ENCODE peak calls at places on chromosome 1, in six cellular contexts. Q is HFF-Myc, A is esophagus squamous epithelium, P is fibroblast of mammary gland, Y is Peyer's patch, J is testis. T is an unnamed sample.

GRCh38 chr1:116415699-116416533 is 42.9 kb downstream of the ATP1A1 start:
- DNase-seq in P (peak), Y (no peak), Q (no peak), J (peak), A (no peak), T (no peak)

GRCh38 chr1:3357526-3358297 is 96.8 kb upstream of the ARHGEF16 start:
- DNase-seq in Q (no peak), Y (no peak), J (no peak), A (no peak), P (no peak), T (no peak)

GRCh38 chr1:29532741-29533140 is 296.4 kb downstream of the PTPRU start:
- DNase-seq in P (peak), Q (no peak), Y (peak), A (no peak), J (no peak), T (no peak)

GRCh38 chr1:24929091-24929875 is 793 bp downstream of the RUNX3 start:
- DNase-seq in P (no peak), J (no peak), Q (no peak), Y (peak), A (no peak), T (peak)

GRCh38 chr1:192067360-192067759 is 90.9 kb upstream of the RGS18 start:
- DNase-seq in Q (no peak), J (no peak), P (no peak), Y (no peak), A (no peak), T (no peak)

GRCh38 chr1:33624261-33624990 is 152.0 kb downstream of the ZSCAN20 start:
- DNase-seq in Y (no peak), P (no peak), Q (no peak), A (no peak), J (no peak), T (no peak)

GRCh38 chr1:219676012-219676770 is 63.3 kb upstream of the ZC3H11B start:
- DNase-seq in P (peak), J (no peak), A (no peak), Y (no peak), Q (no peak), T (no peak)

GRCh38 chr1:25135903-25136302 is 96.4 kb downstream of the SYF2 start:
- DNase-seq in J (no peak), A (no peak), P (no peak), Q (no peak), Y (no peak), T (no peak)

GRCh38 chr1:53359934-53360276 is 32.0 kb upstream of the LRP8 start:
- DNase-seq in J (no peak), Y (no peak), A (no peak), Q (no peak), P (no peak), T (no peak)

GRCh38 chr1:96236156-96236739 is 485.3 kb upstream of the PTBP2 start:
- DNase-seq in P (peak), Y (no peak), Q (peak), A (no peak), J (peak), T (peak)

GRCh38 chr1:6359568-6360496 is 33.7 kb downstream of the ACOT7 start:
- DNase-seq in Y (peak), Q (no peak), A (no peak), P (peak), J (peak), T (peak)

GRCh38 chr1:64405833-64406232 is 64.1 kb upstream of the CACHD1 start:
- DNase-seq in Y (no peak), Q (no peak), P (peak), A (no peak), J (no peak), T (no peak)

GRCh38 chr1:151945725-151946365 is 36.5 kb upstream of the THEM4 start:
- DNase-seq in Q (peak), P (peak), A (peak), Y (peak), J (peak), T (peak)
- TF ChIP-seq CTCF in Q (no peak), P (no peak), A (no peak), Y (no peak), J (no peak), T (no peak)

GRCh38 chr1:205739348-205740160 is 10.4 kb downstream of the NUCKS1 start:
- DNase-seq in A (no peak), Y (no peak), Q (no peak), J (no peak), P (peak), T (no peak)
- TF ChIP-seq CTCF in A (no peak), Y (no peak), Q (no peak), J (no peak), P (peak), T (no peak)

GRCh38 chr1:119204169-119204568 is 63.7 kb upstream of the WARS2 start:
- DNase-seq in A (no peak), J (no peak), Y (no peak), P (no peak), Q (no peak), T (no peak)

GRCh38 chr1:119204940-119205339 is 64.5 kb upstream of the WARS2 start:
- DNase-seq in J (no peak), P (no peak), A (no peak), Q (no peak), Y (no peak), T (no peak)

DNA sequence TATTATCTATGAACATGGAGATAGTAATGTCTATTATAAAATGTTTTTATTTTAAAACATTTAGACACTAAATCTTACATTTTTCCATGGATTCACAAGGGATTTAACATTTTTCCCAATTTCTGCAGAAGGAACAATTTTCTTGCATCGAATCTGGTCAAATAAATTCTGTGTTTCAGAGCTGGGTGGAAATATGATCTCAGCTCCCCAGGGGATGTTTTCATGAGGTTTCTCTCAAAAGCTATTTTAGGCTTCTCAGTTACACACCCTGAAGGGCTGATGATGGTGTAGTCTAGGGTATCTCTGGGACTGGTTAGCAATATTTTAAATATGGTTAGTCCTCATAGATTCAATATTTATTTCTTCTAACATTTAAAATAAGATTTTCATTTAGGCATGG is 69.5 kb upstream of the WARS2 start:
- DNase-seq in A (no peak), J (no peak), Y (no peak), Q (no peak), P (peak), T (no peak)
- TF ChIP-seq CTCF in A (no peak), J (no peak), Y (no peak), Q (no peak), P (no peak), T (no peak)

GRCh38 chr1:55506686-55507577 is 291.8 kb upstream of the USP24 start:
- DNase-seq in P (peak), Y (no peak), A (no peak), J (no peak), Q (no peak), T (no peak)
- TF ChIP-seq CTCF in P (no peak), Y (no peak), A (no peak), J (no peak), Q (no peak), T (no peak)

DNA sequence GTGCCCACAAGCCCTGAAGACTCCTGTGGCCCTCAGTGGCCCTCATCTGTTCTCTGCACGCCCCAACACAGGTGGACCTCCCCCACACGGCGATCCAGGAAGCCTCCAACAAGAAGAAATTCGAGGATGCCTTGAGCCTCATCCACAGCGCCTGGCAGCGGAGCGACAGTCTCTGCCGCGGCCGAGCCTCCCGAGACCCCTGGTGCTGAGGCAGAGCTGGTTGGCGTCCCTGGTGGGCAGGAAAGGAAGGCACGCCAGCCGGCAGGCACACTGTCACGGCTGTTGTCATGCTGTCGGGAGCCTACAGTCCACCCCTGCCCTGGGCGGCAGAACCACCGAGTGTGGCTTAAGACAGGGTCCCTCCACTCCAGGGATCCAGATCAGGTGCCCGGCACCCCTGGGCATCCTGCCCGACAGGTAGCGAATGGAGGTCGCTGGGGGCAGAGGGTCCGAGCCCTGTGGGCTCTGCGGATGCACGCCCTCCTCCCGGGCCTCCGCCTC is 2.3 kb upstream of the SLC25A34 start:
- DNase-seq in Y (no peak), P (no peak), A (no peak), Q (no peak), J (no peak), T (no peak)
- TF ChIP-seq CTCF in Y (no peak), P (no peak), A (no peak), Q (no peak), J (no peak), T (no peak)

DNA sequence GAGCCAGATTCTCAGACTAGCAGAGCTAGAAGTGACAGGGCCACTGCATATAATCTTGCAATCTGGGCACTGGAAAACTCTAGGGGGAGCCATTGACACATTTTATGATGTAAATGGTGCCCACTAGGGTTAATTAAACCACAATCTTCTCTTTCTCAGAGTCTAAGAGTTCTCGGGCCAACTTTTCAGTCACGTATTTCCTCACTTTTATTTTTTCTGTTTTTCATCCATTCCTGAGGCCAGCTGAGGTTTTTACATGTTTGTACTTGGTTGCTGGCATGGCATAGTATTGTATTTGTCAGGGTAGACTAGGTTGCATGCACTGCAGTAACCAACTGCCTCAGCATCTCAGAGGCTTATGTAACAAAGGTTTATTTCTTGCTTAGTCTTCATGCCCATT is 138.2 kb downstream of the ZNF326 start:
- DNase-seq in A (no peak), J (peak), Y (no peak), P (peak), Q (peak), T (peak)
- TF ChIP-seq CTCF in A (no peak), J (peak), Y (no peak), P (peak), Q (peak), T (peak)

DNA sequence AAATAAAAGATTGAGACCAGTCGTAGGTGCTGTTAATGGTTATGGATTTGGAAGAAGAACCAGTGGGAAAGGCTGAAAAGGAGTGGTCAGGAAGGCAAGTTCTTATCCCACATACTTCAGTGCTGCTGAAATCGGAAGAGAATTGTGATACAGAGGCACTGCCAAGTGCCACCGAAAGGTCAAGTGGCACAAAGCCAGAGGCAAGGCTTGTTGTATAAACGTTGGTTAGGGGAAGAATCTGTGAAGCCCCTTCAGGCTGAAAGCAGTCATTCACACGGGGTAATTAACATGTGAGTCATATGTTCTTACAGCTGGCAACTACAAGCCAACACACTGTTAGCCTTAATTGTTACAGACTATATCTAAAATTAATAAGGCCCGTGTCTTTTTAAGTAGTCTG is 48.8 kb downstream of the ZBTB40 start:
- DNase-seq in Q (peak), P (peak), J (peak), A (no peak), Y (no peak), T (no peak)
- TF ChIP-seq CTCF in Q (no peak), P (no peak), J (no peak), A (no peak), Y (no peak), T (no peak)